ENCODE peak calls at places on chromosomes 4 and X, in four cellular contexts. R is AG08396, V is cerebellar cortex, Z is NCI-H2081 treated with DMSO at 0.1 percent for 48 hours. E is an unnamed sample.

GRCh38 chrX:68599256-68600152 is 48.0 kb upstream of the STARD8 start:
- DNase-seq in R (no peak), Z (no peak), V (no peak), E (no peak)

GRCh38 chrX:840556-840955 is 210.0 kb downstream of the SHOX start:
- DNase-seq in V (no peak), R (no peak), Z (no peak), E (no peak)

GRCh38 chr4:87697945-87698344 is 47.9 kb downstream of the DMP1 start:
- DNase-seq in V (no peak), R (no peak), Z (no peak), E (no peak)

GRCh38 chrX:123157586-123157985 is 26.5 kb upstream of the GRIA3 start:
- DNase-seq in Z (no peak), V (no peak), R (no peak), E (no peak)

GRCh38 chrX:9278475-9279270 is 186.2 kb upstream of the TBL1X start:
- DNase-seq in R (peak), Z (no peak), V (no peak), E (no peak)

GRCh38 chr4:89134775-89135319 is 23.5 kb downstream of the TIGD2 start:
- DNase-seq in Z (no peak), V (peak), R (peak), E (no peak)

GRCh38 chr4:138269175-138269574 is 27.0 kb upstream of the SLC7A11 start:
- DNase-seq in R (no peak), Z (no peak), V (no peak), E (no peak)

GRCh38 chrX:17475820-17476219 is 100.8 kb downstream of the NHS start:
- DNase-seq in V (no peak), Z (no peak), R (no peak), E (no peak)

GRCh38 chrX:117744958-117745357 is 371.7 kb downstream of the KLHL13 start:
- DNase-seq in Z (no peak), R (no peak), V (no peak), E (no peak)

GRCh38 chr4:2935762-2936743 is 27.2 kb downstream of the NOP14 start:
- DNase-seq in R (no peak), Z (no peak), V (no peak), E (no peak)

GRCh38 chrX:136689441-136689840 is 41.5 kb downstream of the CD40LG start:
- DNase-seq in V (no peak), Z (no peak), R (no peak), E (no peak)